ENCODE peak calls at places on chromosomes 4 and X, in four cellular contexts. One of them, this sample, is unnamed.
A peak's percentile ranks its signal among the peaks of the same experiment; 100 is the strongest.

GRCh38 chrX:19747672-19748610 is 139.5 kb downstream of the SH3KBP1 start:
- DNase-seq in HepG2: no peak
- DNase-seq in GM12878: no peak
- DNase-seq in HCT116: no peak
- DNase-seq in this sample: no peak

GRCh38 chr4:84474107-84474506 is 25.0 kb downstream of the NKX6-1 start:
- DNase-seq in GM12878: no peak
- DNase-seq in HCT116: no peak
- DNase-seq in HepG2: no peak
- DNase-seq in this sample: no peak

GRCh38 chr4:93960450-93960849 is 131.9 kb downstream of the ATOH1 start:
- DNase-seq in HCT116: no peak
- DNase-seq in HepG2: no peak
- DNase-seq in GM12878: no peak
- DNase-seq in this sample: peak; percentile 2

GRCh38 chr4:189202182-189202868 is 738.3 kb upstream of the FRG1 start:
- DNase-seq in HCT116: peak; percentile 28
- DNase-seq in GM12878: no peak
- DNase-seq in HepG2: peak; percentile 9
- DNase-seq in this sample: peak; percentile 59

GRCh38 chr4:120616-121015 is 3.7 kb upstream of the ZNF718 start:
- DNase-seq in HCT116: no peak
- DNase-seq in HepG2: no peak
- DNase-seq in GM12878: no peak
- DNase-seq in this sample: no peak

GRCh38 chr4:182822554-182822953 is 94.6 kb downstream of the DCTD start:
- DNase-seq in HepG2: no peak
- DNase-seq in HCT116: no peak
- DNase-seq in GM12878: no peak
- DNase-seq in this sample: no peak

GRCh38 chr4:26192921-26193894 is 127.6 kb upstream of the RBPJ start:
- DNase-seq in HCT116: no peak
- DNase-seq in HepG2: no peak
- DNase-seq in GM12878: no peak
- DNase-seq in this sample: no peak

GRCh38 chrX:111823068-111823467 is 52.9 kb upstream of the TRPC5OS start:
- DNase-seq in HepG2: no peak
- DNase-seq in GM12878: no peak
- DNase-seq in HCT116: no peak
- DNase-seq in this sample: peak; percentile 3

GRCh38 chr4:85741921-85742591 is 267.1 kb downstream of the ARHGAP24 start:
- DNase-seq in GM12878: no peak
- DNase-seq in HCT116: no peak
- DNase-seq in HepG2: no peak
- DNase-seq in this sample: no peak

GRCh38 chr4:61723492-61723891 is 523.4 kb downstream of the ADGRL3 start:
- DNase-seq in GM12878: no peak
- DNase-seq in HCT116: no peak
- DNase-seq in HepG2: no peak
- DNase-seq in this sample: no peak

GRCh38 chr4:159487284-159487747 is 384.4 kb downstream of the RAPGEF2 start:
- DNase-seq in HepG2: peak; percentile 68
- DNase-seq in HCT116: peak; percentile 65
- DNase-seq in GM12878: peak; percentile 17
- DNase-seq in this sample: peak; percentile 17

GRCh38 chrX:13226214-13226613 is 93.6 kb downstream of the ATXN3L start:
- DNase-seq in HepG2: no peak
- DNase-seq in HCT116: no peak
- DNase-seq in GM12878: no peak
- DNase-seq in this sample: no peak

GRCh38 chrX:81301877-81302276 is 100.0 kb downstream of the SH3BGRL start:
- DNase-seq in HepG2: no peak
- DNase-seq in HCT116: no peak
- DNase-seq in GM12878: no peak
- DNase-seq in this sample: no peak

GRCh38 chr4:166172619-166173018 is 299.6 kb downstream of the TLL1 start:
- DNase-seq in HepG2: no peak
- DNase-seq in GM12878: no peak
- DNase-seq in HCT116: no peak
- DNase-seq in this sample: no peak

GRCh38 chrX:65894138-65894537 is 145.7 kb downstream of the VSIG4 start:
- DNase-seq in GM12878: no peak
- DNase-seq in HepG2: no peak
- DNase-seq in HCT116: no peak
- DNase-seq in this sample: no peak

GRCh38 chrX:95889279-95889678 is 795.4 kb upstream of the DIAPH2 start:
- DNase-seq in GM12878: no peak
- DNase-seq in HCT116: no peak
- DNase-seq in HepG2: no peak
- DNase-seq in this sample: no peak

GRCh38 chr4:47465008-47465407 is 1.5 kb upstream of the COMMD8 start:
- DNase-seq in HCT116: no peak
- DNase-seq in HepG2: no peak
- DNase-seq in GM12878: peak; percentile 59
- DNase-seq in this sample: no peak

GRCh38 chr4:3069661-3070199 is 4.6 kb downstream of the HTT-AS start:
- DNase-seq in HepG2: no peak
- DNase-seq in HCT116: no peak
- DNase-seq in GM12878: no peak
- DNase-seq in this sample: no peak

GRCh38 chr4:22678851-22679517 is 13.8 kb upstream of the GBA3 start:
- DNase-seq in HCT116: no peak
- DNase-seq in HepG2: no peak
- DNase-seq in GM12878: no peak
- DNase-seq in this sample: no peak

GRCh38 chrX:20623448-20623847 is 356.7 kb upstream of the RPS6KA3 start:
- DNase-seq in HCT116: peak; percentile 0
- DNase-seq in HepG2: no peak
- DNase-seq in GM12878: no peak
- DNase-seq in this sample: no peak

GRCh38 chr4:94540476-94540875 is 88.7 kb downstream of the PDLIM5 start:
- DNase-seq in GM12878: no peak
- DNase-seq in HepG2: no peak
- DNase-seq in HCT116: no peak
- DNase-seq in this sample: peak; percentile 65

GRCh38 chr4:143287571-143287923 is 49.1 kb upstream of the GAB1 start:
- DNase-seq in HepG2: no peak
- DNase-seq in HCT116: no peak
- DNase-seq in GM12878: no peak
- DNase-seq in this sample: no peak

GRCh38 chr4:178415925-178416324 is 973.7 kb upstream of the AGA start:
- DNase-seq in HepG2: no peak
- DNase-seq in HCT116: no peak
- DNase-seq in GM12878: no peak
- DNase-seq in this sample: no peak

GRCh38 chrX:46979340-46979739 is 67.1 kb downstream of the JADE3 start:
- DNase-seq in HepG2: no peak
- DNase-seq in GM12878: no peak
- DNase-seq in HCT116: peak; percentile 13
- DNase-seq in this sample: no peak

GRCh38 chr4:95363579-95363965 is 185.2 kb downstream of the UNC5C start:
- DNase-seq in GM12878: no peak
- DNase-seq in HepG2: no peak
- DNase-seq in HCT116: no peak
- DNase-seq in this sample: no peak

GRCh38 chr4:183838987-183839712 is 66.0 kb upstream of the STOX2 start:
- DNase-seq in HCT116: no peak
- DNase-seq in GM12878: no peak
- DNase-seq in HepG2: no peak
- DNase-seq in this sample: peak; percentile 61

GRCh38 chr4:20987191-20987590 is 286.9 kb downstream of the PACRGL start:
- DNase-seq in HCT116: no peak
- DNase-seq in HepG2: no peak
- DNase-seq in GM12878: no peak
- DNase-seq in this sample: peak; percentile 4

GRCh38 chr4:108833041-108833440 is 70.2 kb upstream of the ETNPPL start:
- DNase-seq in HepG2: no peak
- DNase-seq in GM12878: no peak
- DNase-seq in HCT116: no peak
- DNase-seq in this sample: no peak

GRCh38 chr4:1726146-1726934 is 5.0 kb downstream of the TACC3 start:
- DNase-seq in HepG2: peak; percentile 82
- DNase-seq in HCT116: peak; percentile 78
- DNase-seq in GM12878: peak; percentile 45
- DNase-seq in this sample: peak; percentile 92

GRCh38 chrX:41750720-41751119 is 26.7 kb downstream of the GPR82 start:
- DNase-seq in HCT116: no peak
- DNase-seq in HepG2: no peak
- DNase-seq in GM12878: no peak
- DNase-seq in this sample: no peak

GRCh38 chrX:53089224-53089842 is 4.6 kb upstream of the KANTR start:
- DNase-seq in HepG2: no peak
- DNase-seq in GM12878: no peak
- DNase-seq in HCT116: peak; percentile 34
- DNase-seq in this sample: peak; percentile 62

GRCh38 chr4:55758570-55758969 is 61.0 kb upstream of the EXOC1L start:
- DNase-seq in HepG2: no peak
- DNase-seq in GM12878: no peak
- DNase-seq in HCT116: no peak
- DNase-seq in this sample: no peak

GRCh38 chr4:185801471-185801870 is 10.5 kb downstream of the SORBS2 start:
- DNase-seq in HCT116: no peak
- DNase-seq in HepG2: no peak
- DNase-seq in GM12878: no peak
- DNase-seq in this sample: no peak

GRCh38 chrX:136168929-136169735 is 21.8 kb downstream of the FHL1 start:
- DNase-seq in HCT116: no peak
- DNase-seq in GM12878: no peak
- DNase-seq in HepG2: no peak
- DNase-seq in this sample: no peak

GRCh38 chr4:38867478-38868054 is at the start of gene FAM114A1:
- DNase-seq in GM12878: no peak
- DNase-seq in HepG2: peak; percentile 51
- DNase-seq in HCT116: no peak
- DNase-seq in this sample: peak; percentile 83

GRCh38 chr4:79178770-79179169 is 147.1 kb downstream of the NAA11 start:
- DNase-seq in HepG2: no peak
- DNase-seq in GM12878: no peak
- DNase-seq in HCT116: no peak
- DNase-seq in this sample: no peak

GRCh38 chr4:79182209-79182608 is 143.7 kb downstream of the NAA11 start:
- DNase-seq in GM12878: no peak
- DNase-seq in HepG2: no peak
- DNase-seq in HCT116: no peak
- DNase-seq in this sample: no peak

GRCh38 chr4:79184461-79184860 is 141.4 kb downstream of the NAA11 start:
- DNase-seq in GM12878: no peak
- DNase-seq in HepG2: no peak
- DNase-seq in HCT116: no peak
- DNase-seq in this sample: no peak

GRCh38 chr4:79177388-79177787 is 148.5 kb downstream of the NAA11 start:
- DNase-seq in HepG2: no peak
- DNase-seq in HCT116: no peak
- DNase-seq in GM12878: no peak
- DNase-seq in this sample: no peak

GRCh38 chr4:79181190-79181589 is 144.7 kb downstream of the NAA11 start:
- DNase-seq in HepG2: no peak
- DNase-seq in GM12878: no peak
- DNase-seq in HCT116: no peak
- DNase-seq in this sample: no peak
- TF ChIP-seq JUND in HepG2: no peak
- TF ChIP-seq JUND in GM12878: no peak
- TF ChIP-seq JUND in HCT116: no peak
- TF ChIP-seq JUND in this sample: no peak

GRCh38 chr4:147367841-147368385 is 113.0 kb upstream of the EDNRA start:
- DNase-seq in GM12878: no peak
- DNase-seq in HCT116: no peak
- DNase-seq in HepG2: no peak
- DNase-seq in this sample: no peak
- TF ChIP-seq JUND in GM12878: no peak
- TF ChIP-seq JUND in HCT116: no peak
- TF ChIP-seq JUND in HepG2: no peak
- TF ChIP-seq JUND in this sample: no peak

DNA sequence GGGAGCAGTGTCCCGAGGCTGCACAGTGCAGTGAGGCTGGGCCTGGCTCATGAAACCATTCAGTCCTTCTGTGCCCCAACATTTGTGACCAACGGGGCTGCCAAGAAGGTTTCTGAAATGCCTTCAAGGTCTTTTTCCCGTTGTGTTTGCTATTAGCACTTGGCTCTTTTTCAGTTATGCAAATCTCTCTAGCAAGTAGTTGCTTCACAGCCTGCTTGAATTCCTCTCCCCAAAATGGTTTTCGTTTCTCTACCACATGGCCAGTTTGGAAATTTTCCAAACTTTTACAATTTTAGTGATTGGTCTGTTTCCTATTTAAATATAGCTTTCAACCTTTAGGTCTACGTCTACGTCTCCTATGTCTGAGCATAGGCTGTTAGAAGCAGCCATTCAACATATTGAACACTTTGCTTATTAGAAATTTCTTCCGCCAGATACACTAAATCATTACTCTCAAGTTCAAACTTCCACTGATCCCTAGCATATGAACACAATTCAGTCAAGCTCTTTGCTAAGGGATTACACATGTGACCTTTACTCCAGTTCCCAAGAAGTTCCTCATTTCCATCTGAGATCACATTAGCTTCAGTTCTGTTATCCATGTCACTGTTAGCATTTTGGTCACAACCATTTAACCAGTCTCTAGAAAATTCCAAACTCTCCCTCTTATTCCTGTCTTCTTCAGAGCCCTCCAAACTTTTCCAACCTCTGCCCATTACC is 901.8 kb downstream of the GLUD2 start:
- DNase-seq in GM12878: no peak
- DNase-seq in HepG2: no peak
- DNase-seq in HCT116: no peak
- DNase-seq in this sample: no peak
- TF ChIP-seq JUND in GM12878: no peak
- TF ChIP-seq JUND in HepG2: no peak
- TF ChIP-seq JUND in HCT116: no peak
- TF ChIP-seq JUND in this sample: no peak

DNA sequence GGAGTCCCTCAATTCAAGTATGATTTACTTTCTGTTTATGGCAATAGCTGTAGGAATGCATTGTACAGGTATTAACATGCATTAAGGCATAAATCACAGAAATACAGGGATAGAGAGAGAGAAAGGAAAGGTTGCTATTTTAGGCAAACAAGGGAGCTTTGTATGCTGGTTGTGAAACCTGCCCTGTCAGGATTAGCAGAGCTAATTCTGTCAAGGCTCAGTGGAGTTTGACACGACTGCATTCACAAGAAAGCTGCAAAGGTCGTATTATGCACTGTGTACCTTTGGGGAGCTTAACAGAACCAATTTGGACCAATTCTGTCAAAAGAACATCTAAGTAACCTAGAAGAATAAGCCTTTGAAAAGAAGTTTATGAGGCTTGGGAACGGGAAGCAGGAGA is 239.3 kb downstream of the GRIA2 start:
- DNase-seq in HepG2: peak; percentile 56
- DNase-seq in HCT116: no peak
- DNase-seq in GM12878: no peak
- DNase-seq in this sample: no peak
- TF ChIP-seq JUND in HepG2: no peak
- TF ChIP-seq JUND in HCT116: no peak
- TF ChIP-seq JUND in GM12878: no peak
- TF ChIP-seq JUND in this sample: no peak

This sample was measured in T47D.